ENCODE peak calls at places on chromosomes 4 and X, in ten cellular contexts. One of them, this sample, is unnamed.

GRCh38 chr4:139833131-139833930 is 167.7 kb downstream of the MGST2 start:
- DNase-seq in OCI-LY7: no peak
- DNase-seq in caudate nucleus: no peak
- DNase-seq in endodermal cell: no peak
- DNase-seq in endothelial cell of umbilical vein: no peak
- DNase-seq in hepatocyte: no peak
- DNase-seq in cardiac muscle cell: no peak
- DNase-seq in GM23338: peak; percentile 65
- DNase-seq in Peyer's patch: no peak
- DNase-seq in testis: no peak
- DNase-seq in this sample: no peak

GRCh38 chr4:154332681-154333421 is 158.7 kb downstream of the DCHS2 start:
- DNase-seq in OCI-LY7: no peak
- DNase-seq in caudate nucleus: peak; percentile 49
- DNase-seq in endodermal cell: peak; percentile 92
- DNase-seq in endothelial cell of umbilical vein: no peak
- DNase-seq in hepatocyte: peak; percentile 80
- DNase-seq in cardiac muscle cell: peak; percentile 26
- DNase-seq in GM23338: peak; percentile 94
- DNase-seq in Peyer's patch: peak; percentile 64
- DNase-seq in testis: peak; percentile 77
- DNase-seq in this sample: peak; percentile 64

GRCh38 chr4:188989371-188989770 is 850.1 kb downstream of the TRIML1 start:
- DNase-seq in OCI-LY7: no peak
- DNase-seq in caudate nucleus: no peak
- DNase-seq in endodermal cell: no peak
- DNase-seq in endothelial cell of umbilical vein: no peak
- DNase-seq in hepatocyte: peak; percentile 32
- DNase-seq in cardiac muscle cell: no peak
- DNase-seq in GM23338: no peak
- DNase-seq in Peyer's patch: no peak
- DNase-seq in testis: no peak
- DNase-seq in this sample: no peak

GRCh38 chr4:23425570-23425969 is 464.3 kb downstream of the PPARGC1A start:
- DNase-seq in OCI-LY7: no peak
- DNase-seq in caudate nucleus: no peak
- DNase-seq in endodermal cell: no peak
- DNase-seq in endothelial cell of umbilical vein: no peak
- DNase-seq in hepatocyte: no peak
- DNase-seq in cardiac muscle cell: no peak
- DNase-seq in GM23338: no peak
- DNase-seq in Peyer's patch: no peak
- DNase-seq in testis: no peak
- DNase-seq in this sample: no peak

GRCh38 chr4:1752284-1753041 is 31.1 kb downstream of the TACC3 start:
- DNase-seq in OCI-LY7: no peak
- DNase-seq in caudate nucleus: no peak
- DNase-seq in endodermal cell: peak; percentile 78
- DNase-seq in endothelial cell of umbilical vein: peak; percentile 16
- DNase-seq in hepatocyte: no peak
- DNase-seq in cardiac muscle cell: peak; percentile 44
- DNase-seq in GM23338: peak; percentile 59
- DNase-seq in Peyer's patch: no peak
- DNase-seq in testis: no peak
- DNase-seq in this sample: peak; percentile 15

GRCh38 chrX:327660-328126 is 9.1 kb upstream of the GTPBP6 start:
- DNase-seq in OCI-LY7: no peak
- DNase-seq in caudate nucleus: no peak
- DNase-seq in endodermal cell: no peak
- DNase-seq in endothelial cell of umbilical vein: no peak
- DNase-seq in hepatocyte: no peak
- DNase-seq in cardiac muscle cell: no peak
- DNase-seq in GM23338: no peak
- DNase-seq in Peyer's patch: no peak
- DNase-seq in testis: no peak
- DNase-seq in this sample: no peak

GRCh38 chrX:107775734-107776511 is at the start of gene TSC22D3:
- DNase-seq in OCI-LY7: peak; percentile 38
- DNase-seq in caudate nucleus: peak; percentile 50
- DNase-seq in endodermal cell: peak; percentile 93
- DNase-seq in endothelial cell of umbilical vein: peak; percentile 64
- DNase-seq in hepatocyte: peak; percentile 90
- DNase-seq in cardiac muscle cell: peak; percentile 83
- DNase-seq in GM23338: peak; percentile 75
- DNase-seq in Peyer's patch: peak; percentile 62
- DNase-seq in testis: peak; percentile 63
- DNase-seq in this sample: peak; percentile 59

GRCh38 chr4:77579406-77580076 is 26.1 kb upstream of the CXCL13 start:
- DNase-seq in OCI-LY7: no peak
- DNase-seq in caudate nucleus: no peak
- DNase-seq in endodermal cell: no peak
- DNase-seq in endothelial cell of umbilical vein: no peak
- DNase-seq in hepatocyte: no peak
- DNase-seq in cardiac muscle cell: peak; percentile 88
- DNase-seq in GM23338: no peak
- DNase-seq in Peyer's patch: no peak
- DNase-seq in testis: no peak
- DNase-seq in this sample: no peak

GRCh38 chr4:151674804-151675290 is 86.0 kb downstream of the GATB start:
- DNase-seq in OCI-LY7: no peak
- DNase-seq in caudate nucleus: peak; percentile 10
- DNase-seq in endodermal cell: peak; percentile 88
- DNase-seq in endothelial cell of umbilical vein: peak; percentile 54
- DNase-seq in hepatocyte: peak; percentile 83
- DNase-seq in cardiac muscle cell: peak; percentile 56
- DNase-seq in GM23338: peak; percentile 87
- DNase-seq in Peyer's patch: no peak
- DNase-seq in testis: peak; percentile 69
- DNase-seq in this sample: no peak

GRCh38 chrX:107677501-107677901 is 49.2 kb downstream of the PRPS1 start:
- DNase-seq in OCI-LY7: no peak
- DNase-seq in caudate nucleus: no peak
- DNase-seq in endodermal cell: peak; percentile 81
- DNase-seq in endothelial cell of umbilical vein: no peak
- DNase-seq in hepatocyte: no peak
- DNase-seq in cardiac muscle cell: peak; percentile 54
- DNase-seq in GM23338: peak; percentile 28
- DNase-seq in Peyer's patch: no peak
- DNase-seq in testis: no peak
- DNase-seq in this sample: no peak

GRCh38 chr4:1961038-1961437 is 47.7 kb downstream of the NELFA start:
- DNase-seq in OCI-LY7: no peak
- DNase-seq in caudate nucleus: no peak
- DNase-seq in endodermal cell: no peak
- DNase-seq in endothelial cell of umbilical vein: no peak
- DNase-seq in hepatocyte: no peak
- DNase-seq in cardiac muscle cell: no peak
- DNase-seq in GM23338: no peak
- DNase-seq in Peyer's patch: no peak
- DNase-seq in testis: no peak
- DNase-seq in this sample: no peak

GRCh38 chrX:153624196-153625091 is 22.6 kb upstream of the DUSP9 start:
- DNase-seq in OCI-LY7: no peak
- DNase-seq in caudate nucleus: no peak
- DNase-seq in endodermal cell: no peak
- DNase-seq in endothelial cell of umbilical vein: no peak
- DNase-seq in hepatocyte: no peak
- DNase-seq in cardiac muscle cell: no peak
- DNase-seq in GM23338: no peak
- DNase-seq in Peyer's patch: no peak
- DNase-seq in testis: no peak
- DNase-seq in this sample: no peak

GRCh38 chr4:52890401-52890791 is 28.3 kb downstream of the RASL11B start:
- DNase-seq in OCI-LY7: no peak
- DNase-seq in caudate nucleus: no peak
- DNase-seq in endodermal cell: no peak
- DNase-seq in endothelial cell of umbilical vein: no peak
- DNase-seq in hepatocyte: no peak
- DNase-seq in cardiac muscle cell: no peak
- DNase-seq in GM23338: no peak
- DNase-seq in Peyer's patch: no peak
- DNase-seq in testis: no peak
- DNase-seq in this sample: no peak
- H3K27ac ChIP-seq in OCI-LY7: no peak overlapping the region
- H3K27ac ChIP-seq in caudate nucleus: no peak overlapping the region
- H3K27ac ChIP-seq in endodermal cell: no peak overlapping the region
- H3K27ac ChIP-seq in endothelial cell of umbilical vein: no peak overlapping the region
- H3K27ac ChIP-seq in hepatocyte: peak overlapping the region; percentile 59
- H3K27ac ChIP-seq in cardiac muscle cell: no peak overlapping the region
- H3K27ac ChIP-seq in GM23338: no peak overlapping the region
- H3K27ac ChIP-seq in Peyer's patch: no peak overlapping the region
- H3K27ac ChIP-seq in testis: no peak overlapping the region
- H3K27ac ChIP-seq in this sample: no peak overlapping the region

GRCh38 chr4:141459020-141459419 is 177.4 kb upstream of the IL15 start:
- DNase-seq in OCI-LY7: no peak
- DNase-seq in caudate nucleus: no peak
- DNase-seq in endodermal cell: no peak
- DNase-seq in endothelial cell of umbilical vein: no peak
- DNase-seq in hepatocyte: no peak
- DNase-seq in cardiac muscle cell: no peak
- DNase-seq in GM23338: no peak
- DNase-seq in Peyer's patch: no peak
- DNase-seq in testis: no peak
- DNase-seq in this sample: no peak

GRCh38 chr4:141462361-141462760 is 174.0 kb upstream of the IL15 start:
- DNase-seq in OCI-LY7: no peak
- DNase-seq in caudate nucleus: no peak
- DNase-seq in endodermal cell: no peak
- DNase-seq in endothelial cell of umbilical vein: no peak
- DNase-seq in hepatocyte: no peak
- DNase-seq in cardiac muscle cell: no peak
- DNase-seq in GM23338: no peak
- DNase-seq in Peyer's patch: no peak
- DNase-seq in testis: no peak
- DNase-seq in this sample: no peak

GRCh38 chr4:141455651-141456050 is 180.7 kb upstream of the IL15 start:
- DNase-seq in OCI-LY7: no peak
- DNase-seq in caudate nucleus: no peak
- DNase-seq in endodermal cell: no peak
- DNase-seq in endothelial cell of umbilical vein: no peak
- DNase-seq in hepatocyte: no peak
- DNase-seq in cardiac muscle cell: no peak
- DNase-seq in GM23338: no peak
- DNase-seq in Peyer's patch: no peak
- DNase-seq in testis: no peak
- DNase-seq in this sample: no peak

GRCh38 chr4:141457653-141458052 is 178.7 kb upstream of the IL15 start:
- DNase-seq in OCI-LY7: no peak
- DNase-seq in caudate nucleus: no peak
- DNase-seq in endodermal cell: no peak
- DNase-seq in endothelial cell of umbilical vein: no peak
- DNase-seq in hepatocyte: no peak
- DNase-seq in cardiac muscle cell: no peak
- DNase-seq in GM23338: no peak
- DNase-seq in Peyer's patch: no peak
- DNase-seq in testis: no peak
- DNase-seq in this sample: no peak

DNA sequence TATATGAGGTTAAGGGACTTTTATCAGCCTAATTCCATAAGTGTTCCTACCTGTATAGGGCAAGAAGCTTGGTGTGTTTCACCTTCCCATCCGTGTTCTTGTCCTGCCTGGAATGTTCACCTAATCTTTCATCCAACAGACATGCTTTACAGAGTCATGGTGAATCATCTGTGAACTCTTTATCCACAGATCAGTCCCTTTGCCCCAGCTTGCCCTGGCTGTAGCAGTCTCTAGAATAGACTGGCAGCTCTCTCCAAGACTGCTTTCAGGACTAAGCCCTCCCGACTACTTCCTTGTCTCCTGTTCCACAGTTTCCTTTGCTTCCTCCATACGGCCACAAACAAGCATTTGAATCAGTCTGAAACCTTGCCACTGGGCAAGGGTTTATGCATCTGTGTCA is 177.9 kb upstream of the IL15 start:
- DNase-seq in OCI-LY7: no peak
- DNase-seq in caudate nucleus: no peak
- DNase-seq in endodermal cell: no peak
- DNase-seq in endothelial cell of umbilical vein: peak; percentile 8
- DNase-seq in hepatocyte: no peak
- DNase-seq in cardiac muscle cell: no peak
- DNase-seq in GM23338: no peak
- DNase-seq in Peyer's patch: no peak
- DNase-seq in testis: no peak
- DNase-seq in this sample: no peak
- H3K27ac ChIP-seq in OCI-LY7: no peak overlapping the region
- H3K27ac ChIP-seq in caudate nucleus: no peak overlapping the region
- H3K27ac ChIP-seq in endodermal cell: no peak overlapping the region
- H3K27ac ChIP-seq in endothelial cell of umbilical vein: no peak overlapping the region
- H3K27ac ChIP-seq in hepatocyte: no peak overlapping the region
- H3K27ac ChIP-seq in cardiac muscle cell: no peak overlapping the region
- H3K27ac ChIP-seq in GM23338: no peak overlapping the region
- H3K27ac ChIP-seq in Peyer's patch: no peak overlapping the region
- H3K27ac ChIP-seq in testis: no peak overlapping the region
- H3K27ac ChIP-seq in this sample: no peak overlapping the region

DNA sequence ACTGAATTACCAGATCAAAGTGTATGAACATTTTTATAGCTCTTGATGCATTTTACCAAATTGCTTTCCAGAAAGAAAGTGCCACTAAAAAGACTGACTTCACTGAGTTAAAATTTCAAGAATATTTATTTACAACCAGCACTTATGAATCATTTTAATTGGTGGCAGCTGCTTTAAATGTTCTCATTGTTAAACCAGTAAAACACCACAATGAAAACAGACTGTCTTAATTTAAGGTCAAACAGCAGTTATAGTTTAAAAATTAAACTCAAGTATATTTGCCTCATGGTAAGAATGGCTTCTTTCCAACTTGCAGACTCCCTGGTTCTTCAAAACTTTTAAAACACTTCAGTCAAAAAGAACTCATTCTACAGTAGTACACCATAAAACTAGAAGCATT is 36.9 kb downstream of the AMMECR1 start:
- DNase-seq in OCI-LY7: no peak
- DNase-seq in caudate nucleus: no peak
- DNase-seq in endodermal cell: no peak
- DNase-seq in endothelial cell of umbilical vein: no peak
- DNase-seq in hepatocyte: no peak
- DNase-seq in cardiac muscle cell: no peak
- DNase-seq in GM23338: no peak
- DNase-seq in Peyer's patch: no peak
- DNase-seq in testis: no peak
- DNase-seq in this sample: no peak
- H3K27ac ChIP-seq in OCI-LY7: no peak overlapping the region
- H3K27ac ChIP-seq in caudate nucleus: no peak overlapping the region
- H3K27ac ChIP-seq in endodermal cell: no peak overlapping the region
- H3K27ac ChIP-seq in endothelial cell of umbilical vein: no peak overlapping the region
- H3K27ac ChIP-seq in hepatocyte: peak overlapping the region; percentile 7
- H3K27ac ChIP-seq in cardiac muscle cell: no peak overlapping the region
- H3K27ac ChIP-seq in GM23338: no peak overlapping the region
- H3K27ac ChIP-seq in Peyer's patch: no peak overlapping the region
- H3K27ac ChIP-seq in testis: no peak overlapping the region
- H3K27ac ChIP-seq in this sample: no peak overlapping the region

DNA sequence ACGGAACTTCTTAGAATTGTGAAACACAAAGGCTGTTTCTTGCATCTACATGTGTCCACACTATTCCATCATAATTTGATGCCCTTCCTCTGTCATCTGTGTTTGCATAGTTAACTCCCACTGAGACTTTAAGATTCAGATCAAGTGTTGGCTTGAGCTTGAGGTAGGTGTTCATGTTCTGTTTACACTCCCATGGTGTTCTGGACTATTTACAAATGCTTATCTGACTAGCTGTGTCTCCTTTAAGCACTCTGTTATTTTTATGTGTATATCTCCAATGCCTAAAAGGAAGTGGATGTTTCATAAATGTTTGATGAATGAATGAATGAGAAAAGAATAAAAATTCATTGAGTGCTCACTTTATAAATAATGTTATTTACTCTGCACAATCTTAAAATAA is 622.7 kb downstream of the RAB28 start:
- DNase-seq in OCI-LY7: no peak
- DNase-seq in caudate nucleus: no peak
- DNase-seq in endodermal cell: no peak
- DNase-seq in endothelial cell of umbilical vein: no peak
- DNase-seq in hepatocyte: no peak
- DNase-seq in cardiac muscle cell: no peak
- DNase-seq in GM23338: no peak
- DNase-seq in Peyer's patch: no peak
- DNase-seq in testis: no peak
- DNase-seq in this sample: no peak
- H3K27ac ChIP-seq in OCI-LY7: no peak overlapping the region
- H3K27ac ChIP-seq in caudate nucleus: no peak overlapping the region
- H3K27ac ChIP-seq in endodermal cell: no peak overlapping the region
- H3K27ac ChIP-seq in endothelial cell of umbilical vein: no peak overlapping the region
- H3K27ac ChIP-seq in hepatocyte: no peak overlapping the region
- H3K27ac ChIP-seq in cardiac muscle cell: no peak overlapping the region
- H3K27ac ChIP-seq in GM23338: no peak overlapping the region
- H3K27ac ChIP-seq in Peyer's patch: no peak overlapping the region
- H3K27ac ChIP-seq in testis: no peak overlapping the region
- H3K27ac ChIP-seq in this sample: no peak overlapping the region